ENCODE peak calls at places on chromosomes 13 and 19, in nine cellular contexts. One of them, this sample, is unnamed.

GRCh38 chr19:1749373-1750342 is 3.6 kb upstream of the ONECUT3 start:
- DNase-seq in fibroblast of lung: no peak
- DNase-seq in neuronal stem cell: no peak
- DNase-seq in spleen: no peak
- DNase-seq in body of pancreas: no peak
- DNase-seq in NT2/D1: no peak
- DNase-seq in aorta: no peak
- DNase-seq in ovary: no peak
- DNase-seq in right lobe of liver: no peak
- DNase-seq in this sample: no peak

GRCh38 chr13:113112893-113113845 is 7.6 kb downstream of the F7 start:
- DNase-seq in fibroblast of lung: no peak
- DNase-seq in neuronal stem cell: no peak
- DNase-seq in spleen: peak
- DNase-seq in body of pancreas: no peak
- DNase-seq in NT2/D1: no peak
- DNase-seq in aorta: peak
- DNase-seq in ovary: no peak
- DNase-seq in right lobe of liver: no peak
- DNase-seq in this sample: no peak

GRCh38 chr19:5547881-5548280 is 19.9 kb downstream of the TINCR start:
- DNase-seq in fibroblast of lung: no peak
- DNase-seq in neuronal stem cell: no peak
- DNase-seq in spleen: no peak
- DNase-seq in body of pancreas: no peak
- DNase-seq in NT2/D1: peak
- DNase-seq in aorta: no peak
- DNase-seq in ovary: no peak
- DNase-seq in right lobe of liver: no peak
- DNase-seq in this sample: no peak

GRCh38 chr13:33764716-33765115 is 53.2 kb upstream of the RFC3 start:
- DNase-seq in fibroblast of lung: no peak
- DNase-seq in neuronal stem cell: no peak
- DNase-seq in spleen: no peak
- DNase-seq in body of pancreas: peak
- DNase-seq in NT2/D1: no peak
- DNase-seq in aorta: no peak
- DNase-seq in ovary: no peak
- DNase-seq in right lobe of liver: no peak
- DNase-seq in this sample: no peak

GRCh38 chr19:10858204-10858828 is 10.1 kb downstream of the C19orf38 start:
- DNase-seq in fibroblast of lung: no peak
- DNase-seq in neuronal stem cell: no peak
- DNase-seq in spleen: no peak
- DNase-seq in body of pancreas: no peak
- DNase-seq in NT2/D1: no peak
- DNase-seq in aorta: no peak
- DNase-seq in ovary: no peak
- DNase-seq in right lobe of liver: no peak
- DNase-seq in this sample: no peak

GRCh38 chr19:7862413-7862951 is 11.7 kb downstream of the PRR36 start:
- DNase-seq in fibroblast of lung: peak
- DNase-seq in neuronal stem cell: peak
- DNase-seq in spleen: peak
- DNase-seq in body of pancreas: peak
- DNase-seq in NT2/D1: peak
- DNase-seq in aorta: no peak
- DNase-seq in ovary: peak
- DNase-seq in right lobe of liver: peak
- DNase-seq in this sample: no peak

GRCh38 chr19:48102870-48103751 is 7.5 kb downstream of the PLA2G4C start:
- DNase-seq in fibroblast of lung: peak
- DNase-seq in neuronal stem cell: peak
- DNase-seq in spleen: no peak
- DNase-seq in body of pancreas: no peak
- DNase-seq in NT2/D1: peak
- DNase-seq in aorta: peak
- DNase-seq in ovary: no peak
- DNase-seq in right lobe of liver: no peak
- DNase-seq in this sample: peak

GRCh38 chr13:96089749-96090239 is at the start of gene HS6ST3:
- DNase-seq in fibroblast of lung: peak
- DNase-seq in neuronal stem cell: peak
- DNase-seq in spleen: no peak
- DNase-seq in body of pancreas: peak
- DNase-seq in NT2/D1: no peak
- DNase-seq in aorta: peak
- DNase-seq in ovary: peak
- DNase-seq in right lobe of liver: peak
- DNase-seq in this sample: no peak

GRCh38 chr19:42156571-42156970 is 24.3 kb upstream of the POU2F2 start:
- DNase-seq in fibroblast of lung: no peak
- DNase-seq in neuronal stem cell: no peak
- DNase-seq in spleen: no peak
- DNase-seq in body of pancreas: no peak
- DNase-seq in NT2/D1: no peak
- DNase-seq in aorta: no peak
- DNase-seq in ovary: no peak
- DNase-seq in right lobe of liver: no peak
- DNase-seq in this sample: no peak

GRCh38 chr13:93951153-93951552 is 528.3 kb downstream of the DCT start:
- DNase-seq in fibroblast of lung: no peak
- DNase-seq in neuronal stem cell: no peak
- DNase-seq in spleen: no peak
- DNase-seq in body of pancreas: no peak
- DNase-seq in NT2/D1: no peak
- DNase-seq in aorta: no peak
- DNase-seq in ovary: no peak
- DNase-seq in right lobe of liver: no peak
- DNase-seq in this sample: no peak

GRCh38 chr19:35641515-35642151 is at the start of gene ETV2:
- DNase-seq in fibroblast of lung: peak
- DNase-seq in neuronal stem cell: no peak
- DNase-seq in spleen: peak
- DNase-seq in body of pancreas: no peak
- DNase-seq in NT2/D1: no peak
- DNase-seq in aorta: no peak
- DNase-seq in ovary: peak
- DNase-seq in right lobe of liver: peak
- DNase-seq in this sample: no peak

GRCh38 chr13:107192289-107192688 is 624.4 kb upstream of the ARGLU1 start:
- DNase-seq in fibroblast of lung: peak
- DNase-seq in neuronal stem cell: no peak
- DNase-seq in spleen: no peak
- DNase-seq in body of pancreas: no peak
- DNase-seq in NT2/D1: no peak
- DNase-seq in aorta: no peak
- DNase-seq in ovary: no peak
- DNase-seq in right lobe of liver: no peak
- DNase-seq in this sample: peak

GRCh38 chr19:5580116-5580515 is 12.4 kb upstream of the TINCR start:
- DNase-seq in fibroblast of lung: no peak
- DNase-seq in neuronal stem cell: no peak
- DNase-seq in spleen: no peak
- DNase-seq in body of pancreas: no peak
- DNase-seq in NT2/D1: no peak
- DNase-seq in aorta: no peak
- DNase-seq in ovary: no peak
- DNase-seq in right lobe of liver: no peak
- DNase-seq in this sample: no peak

GRCh38 chr13:21234537-21234936 is 58.1 kb downstream of the MRPL57 start:
- DNase-seq in fibroblast of lung: no peak
- DNase-seq in neuronal stem cell: no peak
- DNase-seq in spleen: no peak
- DNase-seq in body of pancreas: no peak
- DNase-seq in NT2/D1: no peak
- DNase-seq in aorta: no peak
- DNase-seq in ovary: peak
- DNase-seq in right lobe of liver: no peak
- DNase-seq in this sample: peak

GRCh38 chr13:21232196-21232595 is 55.7 kb downstream of the MRPL57 start:
- DNase-seq in fibroblast of lung: no peak
- DNase-seq in neuronal stem cell: no peak
- DNase-seq in spleen: no peak
- DNase-seq in body of pancreas: no peak
- DNase-seq in NT2/D1: no peak
- DNase-seq in aorta: no peak
- DNase-seq in ovary: peak
- DNase-seq in right lobe of liver: no peak
- DNase-seq in this sample: peak

GRCh38 chr13:21231426-21231945 is 55.0 kb downstream of the MRPL57 start:
- DNase-seq in fibroblast of lung: no peak
- DNase-seq in neuronal stem cell: no peak
- DNase-seq in spleen: no peak
- DNase-seq in body of pancreas: no peak
- DNase-seq in NT2/D1: no peak
- DNase-seq in aorta: no peak
- DNase-seq in ovary: no peak
- DNase-seq in right lobe of liver: no peak
- DNase-seq in this sample: no peak

GRCh38 chr13:21233086-21233485 is 56.6 kb downstream of the MRPL57 start:
- DNase-seq in fibroblast of lung: no peak
- DNase-seq in neuronal stem cell: no peak
- DNase-seq in spleen: no peak
- DNase-seq in body of pancreas: no peak
- DNase-seq in NT2/D1: no peak
- DNase-seq in aorta: no peak
- DNase-seq in ovary: no peak
- DNase-seq in right lobe of liver: no peak
- DNase-seq in this sample: no peak

GRCh38 chr13:21232599-21232998 is 56.1 kb downstream of the MRPL57 start:
- DNase-seq in fibroblast of lung: no peak
- DNase-seq in neuronal stem cell: no peak
- DNase-seq in spleen: no peak
- DNase-seq in body of pancreas: no peak
- DNase-seq in NT2/D1: no peak
- DNase-seq in aorta: no peak
- DNase-seq in ovary: no peak
- DNase-seq in right lobe of liver: no peak
- DNase-seq in this sample: no peak
- H3K4me3 ChIP-seq in fibroblast of lung: peak
- H3K4me3 ChIP-seq in neuronal stem cell: no peak
- H3K4me3 ChIP-seq in spleen: no peak
- H3K4me3 ChIP-seq in body of pancreas: no peak
- H3K4me3 ChIP-seq in NT2/D1: no peak
- H3K4me3 ChIP-seq in aorta: no peak
- H3K4me3 ChIP-seq in ovary: peak
- H3K4me3 ChIP-seq in right lobe of liver: no peak
- H3K4me3 ChIP-seq in this sample: peak

GRCh38 chr19:4059493-4059880 is 7.2 kb downstream of the ZBTB7A start:
- DNase-seq in fibroblast of lung: no peak
- DNase-seq in neuronal stem cell: no peak
- DNase-seq in spleen: no peak
- DNase-seq in body of pancreas: no peak
- DNase-seq in NT2/D1: no peak
- DNase-seq in aorta: peak
- DNase-seq in ovary: no peak
- DNase-seq in right lobe of liver: no peak
- DNase-seq in this sample: no peak
- H3K4me3 ChIP-seq in fibroblast of lung: peak
- H3K4me3 ChIP-seq in neuronal stem cell: no peak
- H3K4me3 ChIP-seq in spleen: peak
- H3K4me3 ChIP-seq in body of pancreas: no peak
- H3K4me3 ChIP-seq in NT2/D1: no peak
- H3K4me3 ChIP-seq in aorta: no peak
- H3K4me3 ChIP-seq in ovary: peak
- H3K4me3 ChIP-seq in right lobe of liver: no peak
- H3K4me3 ChIP-seq in this sample: no peak

GRCh38 chr19:3697671-3698385 is 2.4 kb downstream of the PIP5K1C start:
- DNase-seq in fibroblast of lung: no peak
- DNase-seq in neuronal stem cell: no peak
- DNase-seq in spleen: no peak
- DNase-seq in body of pancreas: no peak
- DNase-seq in NT2/D1: no peak
- DNase-seq in aorta: peak
- DNase-seq in ovary: no peak
- DNase-seq in right lobe of liver: no peak
- DNase-seq in this sample: no peak
- H3K4me3 ChIP-seq in fibroblast of lung: no peak
- H3K4me3 ChIP-seq in neuronal stem cell: no peak
- H3K4me3 ChIP-seq in spleen: no peak
- H3K4me3 ChIP-seq in body of pancreas: no peak
- H3K4me3 ChIP-seq in NT2/D1: no peak
- H3K4me3 ChIP-seq in aorta: no peak
- H3K4me3 ChIP-seq in ovary: no peak
- H3K4me3 ChIP-seq in right lobe of liver: no peak
- H3K4me3 ChIP-seq in this sample: no peak

GRCh38 chr19:16068696-16069259 is 7.5 kb upstream of the TPM4 start:
- DNase-seq in fibroblast of lung: peak
- DNase-seq in neuronal stem cell: no peak
- DNase-seq in spleen: no peak
- DNase-seq in body of pancreas: no peak
- DNase-seq in NT2/D1: no peak
- DNase-seq in aorta: peak
- DNase-seq in ovary: no peak
- DNase-seq in right lobe of liver: no peak
- DNase-seq in this sample: no peak

GRCh38 chr19:16071072-16071691 is 5.1 kb upstream of the TPM4 start:
- DNase-seq in fibroblast of lung: no peak
- DNase-seq in neuronal stem cell: no peak
- DNase-seq in spleen: no peak
- DNase-seq in body of pancreas: no peak
- DNase-seq in NT2/D1: no peak
- DNase-seq in aorta: peak
- DNase-seq in ovary: no peak
- DNase-seq in right lobe of liver: no peak
- DNase-seq in this sample: no peak

GRCh38 chr19:16067205-16067938 is 8.9 kb upstream of the TPM4 start:
- DNase-seq in fibroblast of lung: peak
- DNase-seq in neuronal stem cell: no peak
- DNase-seq in spleen: peak
- DNase-seq in body of pancreas: peak
- DNase-seq in NT2/D1: no peak
- DNase-seq in aorta: peak
- DNase-seq in ovary: peak
- DNase-seq in right lobe of liver: peak
- DNase-seq in this sample: peak

GRCh38 chr19:16070366-16070990 is 5.8 kb upstream of the TPM4 start:
- DNase-seq in fibroblast of lung: no peak
- DNase-seq in neuronal stem cell: no peak
- DNase-seq in spleen: peak
- DNase-seq in body of pancreas: peak
- DNase-seq in NT2/D1: no peak
- DNase-seq in aorta: peak
- DNase-seq in ovary: no peak
- DNase-seq in right lobe of liver: peak
- DNase-seq in this sample: peak

DNA sequence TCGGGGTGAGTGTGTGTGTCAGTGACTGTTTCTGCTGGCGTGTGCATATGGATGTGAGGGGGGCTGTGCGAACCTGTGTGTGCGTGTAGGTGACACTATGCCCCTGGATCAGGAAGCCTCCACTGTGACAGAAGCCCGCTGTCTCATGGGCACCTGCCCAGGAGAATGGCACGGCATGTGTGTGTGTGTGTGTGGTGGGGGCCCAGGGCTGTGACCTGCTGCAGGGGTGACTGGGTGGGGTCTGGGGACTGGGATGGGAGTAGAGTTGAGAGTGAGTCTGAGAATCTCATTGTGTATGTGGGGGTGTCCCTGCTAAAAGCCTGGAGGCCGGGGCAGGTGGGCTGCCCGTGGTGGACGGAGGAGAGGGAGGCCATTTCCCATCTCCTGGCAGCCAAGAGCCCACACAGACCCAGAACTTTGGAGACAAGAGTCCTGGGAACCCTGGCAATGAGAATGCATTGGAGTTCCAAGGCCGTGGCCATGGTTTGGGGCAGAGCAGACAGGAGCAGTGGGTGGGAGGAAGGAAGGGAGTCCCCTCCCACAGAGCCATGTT is 6.4 kb upstream of the TPM4 start:
- DNase-seq in fibroblast of lung: no peak
- DNase-seq in neuronal stem cell: no peak
- DNase-seq in spleen: peak
- DNase-seq in body of pancreas: no peak
- DNase-seq in NT2/D1: no peak
- DNase-seq in aorta: peak
- DNase-seq in ovary: no peak
- DNase-seq in right lobe of liver: no peak
- DNase-seq in this sample: no peak
- H3K4me3 ChIP-seq in fibroblast of lung: peak
- H3K4me3 ChIP-seq in neuronal stem cell: no peak
- H3K4me3 ChIP-seq in spleen: peak
- H3K4me3 ChIP-seq in body of pancreas: no peak
- H3K4me3 ChIP-seq in NT2/D1: no peak
- H3K4me3 ChIP-seq in aorta: peak
- H3K4me3 ChIP-seq in ovary: peak
- H3K4me3 ChIP-seq in right lobe of liver: no peak
- H3K4me3 ChIP-seq in this sample: peak